ENCODE peak calls at places on chromosome 5, in nine cellular contexts. N is IMR-90, I is spleen, B is uterus, H is esophagus muscularis mucosa, W is tibial nerve, M is HepG2, D is heart left ventricle, L is testis. F is an unnamed sample.

GRCh38 chr5:56457887-56458451 is 224.8 kb upstream of the ANKRD55 start:
- DNase-seq in N (peak), I (no peak), B (no peak), H (no peak), W (peak), M (no peak), D (peak), L (peak), F (no peak)

GRCh38 chr5:56328753-56329560 is 95.8 kb upstream of the ANKRD55 start:
- DNase-seq in N (peak), I (no peak), B (no peak), H (no peak), W (no peak), M (peak), D (no peak), L (no peak), F (no peak)

GRCh38 chr5:159965031-159965837 is 43.7 kb upstream of the TTC1 start:
- DNase-seq in N (peak), I (peak), B (no peak), H (no peak), W (peak), M (peak), D (peak), L (peak), F (peak)

GRCh38 chr5:59174248-59174844 is 591.5 kb downstream of the RAB3C start:
- DNase-seq in N (peak), I (no peak), B (no peak), H (no peak), W (peak), M (peak), D (no peak), L (peak), F (peak)

GRCh38 chr5:68267044-68267443 is 51.5 kb downstream of the PIK3R1 start:
- DNase-seq in N (no peak), I (no peak), B (no peak), H (no peak), W (no peak), M (no peak), D (no peak), L (no peak), F (no peak)

GRCh38 chr5:95533106-95533505 is 21.7 kb downstream of the SKIC3 start:
- DNase-seq in N (no peak), I (no peak), B (no peak), H (no peak), W (no peak), M (no peak), D (no peak), L (peak), F (no peak)

GRCh38 chr5:111360173-111360572 is 136.0 kb downstream of the CAMK4 start:
- DNase-seq in N (no peak), I (no peak), B (no peak), H (no peak), W (no peak), M (no peak), D (no peak), L (no peak), F (no peak)

GRCh38 chr5:2142456-2142954 is 259.8 kb upstream of the IRX4 start:
- DNase-seq in N (no peak), I (peak), B (no peak), H (no peak), W (no peak), M (no peak), D (no peak), L (no peak), F (no peak)

GRCh38 chr5:87541033-87541432 is 128.3 kb upstream of the CCNH start:
- DNase-seq in N (peak), I (no peak), B (peak), H (no peak), W (peak), M (no peak), D (peak), L (peak), F (peak)

DNA sequence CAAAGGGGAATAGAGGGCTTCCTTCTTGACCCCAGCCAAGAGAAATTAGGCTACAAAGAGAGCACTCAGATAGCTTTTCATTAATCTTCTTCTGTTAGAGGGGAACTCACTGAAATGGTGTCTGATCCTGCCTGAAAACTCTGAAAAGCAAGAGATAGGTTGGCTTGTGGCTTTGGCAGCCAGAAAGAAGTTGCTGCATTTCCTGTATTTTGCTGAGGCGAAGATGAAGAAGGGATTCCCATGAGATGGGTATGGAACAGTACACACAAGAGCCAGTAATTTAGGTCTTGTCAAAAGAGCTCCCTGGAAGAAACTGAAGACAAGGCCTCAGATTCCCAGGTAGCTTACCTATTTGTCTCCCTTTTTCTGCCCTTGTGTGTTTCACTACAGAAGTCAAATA is 120.9 kb upstream of the TARS1 start:
- DNase-seq in N (no peak), I (no peak), B (no peak), H (no peak), W (peak), M (no peak), D (no peak), L (no peak), F (no peak)
- TF ChIP-seq CTCF in N (no peak), I (no peak), B (no peak), H (no peak), W (no peak), M (no peak), D (no peak), L (no peak), F (no peak)

GRCh38 chr5:82991059-82991458 is 86.1 kb downstream of the TMEM167A start:
- DNase-seq in N (no peak), I (no peak), B (no peak), H (no peak), W (no peak), M (no peak), D (no peak), L (no peak), F (no peak)
- TF ChIP-seq POLR2A in N (no peak), I (no peak), B (no peak), H (no peak), W (no peak), M (no peak), D (no peak), L (no peak), F (no peak)

GRCh38 chr5:17436345-17436744 is 61.7 kb upstream of the TAF11L2 start:
- DNase-seq in N (no peak), I (no peak), B (no peak), H (no peak), W (no peak), M (no peak), D (no peak), L (no peak), F (no peak)
- H3K27ac ChIP-seq in N (no peak), I (peak), B (peak), H (no peak), W (peak), M (no peak), D (peak), L (no peak), F (no peak)

DNA sequence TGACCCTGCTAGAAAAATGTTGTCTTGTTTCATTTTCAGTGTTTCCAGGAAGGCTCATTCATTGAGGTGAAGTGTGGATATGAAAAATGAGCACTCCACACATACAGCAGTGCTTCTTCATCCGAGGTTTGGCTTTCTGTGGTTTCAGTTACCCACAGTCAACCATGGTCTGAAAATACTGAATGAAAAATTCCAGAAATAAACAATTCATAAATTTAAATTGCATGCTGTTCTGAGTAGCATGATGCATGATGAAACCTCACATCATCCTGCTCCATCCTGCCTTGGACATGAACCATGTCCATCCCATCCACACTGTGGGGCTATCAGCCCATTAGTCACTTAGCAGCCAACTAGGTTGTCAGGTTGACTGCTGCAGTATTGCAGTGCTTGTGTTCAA is 10.4 kb upstream of the SLC45A2 start:
- DNase-seq in N (peak), I (no peak), B (no peak), H (no peak), W (no peak), M (no peak), D (no peak), L (no peak), F (no peak)
- TF ChIP-seq CTCF in N (peak), I (no peak), B (no peak), H (no peak), W (no peak), M (peak), D (no peak), L (no peak), F (no peak)

GRCh38 chr5:140700177-140701144 is at the start of gene ZMAT2:
- DNase-seq in N (peak), I (peak), B (peak), H (peak), W (peak), M (peak), D (peak), L (peak), F (peak)
- TF ChIP-seq POLR2A in N (peak), I (peak), B (peak), H (peak), W (peak), M (peak), D (no peak), L (no peak), F (no peak)

GRCh38 chr5:17748196-17748595 is 113.9 kb downstream of the TAF11L14 start:
- DNase-seq in N (no peak), I (no peak), B (no peak), H (no peak), W (no peak), M (no peak), D (no peak), L (no peak), F (no peak)
- H3K27ac ChIP-seq in N (no peak), I (no peak), B (no peak), H (no peak), W (no peak), M (no peak), D (no peak), L (no peak), F (no peak)

GRCh38 chr5:169435506-169436230 is 134.7 kb upstream of the SLIT3 start:
- DNase-seq in N (no peak), I (no peak), B (no peak), H (no peak), W (no peak), M (no peak), D (no peak), L (no peak), F (peak)

GRCh38 chr5:169443249-169443784 is 140.3 kb upstream of the SPDL1 start:
- DNase-seq in N (no peak), I (no peak), B (no peak), H (no peak), W (no peak), M (no peak), D (no peak), L (no peak), F (no peak)

GRCh38 chr5:169442354-169443248 is 141.0 kb upstream of the SPDL1 start:
- DNase-seq in N (no peak), I (no peak), B (no peak), H (no peak), W (no peak), M (no peak), D (no peak), L (no peak), F (peak)

GRCh38 chr5:169439362-169439761 is 138.4 kb upstream of the SLIT3 start:
- DNase-seq in N (no peak), I (no peak), B (no peak), H (no peak), W (no peak), M (no peak), D (no peak), L (no peak), F (no peak)

GRCh38 chr5:169440107-169440701 is 139.3 kb upstream of the SLIT3 start:
- DNase-seq in N (no peak), I (no peak), B (no peak), H (no peak), W (no peak), M (no peak), D (no peak), L (no peak), F (no peak)
- TF ChIP-seq CTCF in N (no peak), I (no peak), B (no peak), H (no peak), W (no peak), M (no peak), D (no peak), L (no peak), F (no peak)

GRCh38 chr5:151095341-151096000 is 14.6 kb upstream of the TNIP1 start:
- DNase-seq in N (no peak), I (no peak), B (peak), H (no peak), W (no peak), M (no peak), D (peak), L (peak), F (peak)
- TF ChIP-seq POLR2A in N (no peak), I (no peak), B (no peak), H (no peak), W (no peak), M (no peak), D (no peak), L (no peak), F (no peak)

GRCh38 chr5:118247468-118247867 is 740.9 kb downstream of the DTWD2 start:
- DNase-seq in N (no peak), I (no peak), B (no peak), H (no peak), W (no peak), M (no peak), D (peak), L (no peak), F (no peak)
- H3K27ac ChIP-seq in N (no peak), I (no peak), B (no peak), H (no peak), W (no peak), M (no peak), D (no peak), L (no peak), F (no peak)

DNA sequence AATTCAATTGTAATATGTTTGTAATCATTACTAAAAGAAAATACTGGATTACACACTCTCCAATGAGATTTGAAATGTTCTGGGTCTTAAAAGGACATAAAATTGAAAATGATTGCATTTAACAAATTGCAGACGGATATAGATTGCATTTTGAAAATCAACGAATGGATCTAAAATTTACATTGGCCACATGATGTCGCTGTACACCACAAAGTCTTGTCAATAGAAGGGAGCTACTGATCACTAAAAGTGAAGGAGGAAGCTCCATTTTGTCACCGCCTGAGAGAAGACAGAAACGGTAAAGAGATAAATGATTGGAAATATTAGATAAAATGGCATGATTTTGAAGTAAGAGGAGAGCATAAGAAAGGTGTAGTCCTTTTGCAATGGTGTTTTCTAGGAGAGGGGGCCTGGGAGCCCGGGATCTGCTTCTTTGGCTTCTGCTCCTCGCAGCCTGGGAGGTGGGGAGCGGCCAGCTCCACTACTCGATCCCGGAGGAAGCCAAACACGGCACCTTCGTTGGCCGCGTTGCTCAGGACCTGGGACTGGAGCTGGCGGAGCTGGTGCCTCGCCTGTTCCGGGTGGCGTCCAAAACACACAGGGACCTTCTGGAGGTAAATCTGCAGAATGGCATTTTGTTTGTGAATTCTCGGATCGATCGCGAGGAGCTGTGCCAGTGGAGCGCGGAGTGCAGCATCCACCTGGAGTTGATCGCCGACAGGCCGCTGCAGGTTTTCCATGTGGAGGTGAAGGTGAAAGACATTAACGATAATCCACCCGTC is at the start of gene PCDHA1:
- DNase-seq in N (no peak), I (no peak), B (no peak), H (no peak), W (no peak), M (no peak), D (no peak), L (peak), F (no peak)
- TF ChIP-seq CTCF in N (no peak), I (no peak), B (no peak), H (no peak), W (no peak), M (peak), D (no peak), L (no peak), F (no peak)

F was measured in thyroid gland.